ENCODE peak calls at places on chromosomes 4 and X, in eight cellular contexts. A, Z, X, O, R, U, Q and J are unnamed samples. For H3K4me1, the result is how much of the 10 kb centered on the place peaks cover.

GRCh38 chrX:13647709-13648212 is 5.2 kb upstream of the TCEANC start:
- DNase-seq in Z (peak), X (no peak), O (peak), R (peak), U (peak), Q (peak), A (no peak), J (peak)

GRCh38 chr4:137968956-137969709 is 273.0 kb downstream of the SLC7A11 start:
- DNase-seq in U (no peak), A (no peak), Q (peak), Z (no peak), O (no peak), R (peak), X (no peak), J (no peak)

GRCh38 chr4:5685296-5685695 is 23.1 kb downstream of the EVC2 start:
- DNase-seq in Z (no peak), A (no peak), R (no peak), U (no peak), X (no peak), Q (no peak), O (no peak), J (no peak)

GRCh38 chrX:45794323-45794994 is 593.8 kb upstream of the DIPK2B start:
- DNase-seq in Q (no peak), Z (no peak), A (no peak), O (no peak), R (no peak), U (no peak), X (no peak), J (no peak)

GRCh38 chr4:37586194-37586593 is 100.0 kb downstream of the RELL1 start:
- DNase-seq in A (no peak), O (no peak), R (no peak), Q (no peak), U (no peak), X (no peak), Z (no peak), J (no peak)

GRCh38 chrX:136551410-136551809 is 19.4 kb downstream of the VGLL1 start:
- DNase-seq in X (no peak), O (no peak), A (no peak), Z (no peak), R (no peak), Q (no peak), U (no peak), J (no peak)

GRCh38 chr4:89056953-89057398 is at the start of gene FAM13A:
- DNase-seq in A (peak), U (peak), O (peak), Q (peak), X (peak), Z (peak), R (peak), J (peak)

GRCh38 chrX:9729161-9729885 is 36.3 kb downstream of the GPR143 start:
- DNase-seq in X (no peak), A (no peak), Q (no peak), Z (no peak), R (no peak), O (no peak), U (no peak), J (no peak)

GRCh38 chrX:140057001-140057411 is 91.7 kb upstream of the CXorf66 start:
- DNase-seq in X (peak), Z (peak), A (peak), R (peak), U (peak), Q (peak), O (peak), J (peak)

GRCh38 chr4:128483041-128483440 is 195.4 kb upstream of the PGRMC2 start:
- DNase-seq in O (no peak), X (no peak), R (no peak), Z (no peak), U (no peak), A (no peak), Q (no peak), J (no peak)

GRCh38 chrX:68398286-68398685 is 35.0 kb downstream of the OPHN1 start:
- DNase-seq in Z (no peak), X (no peak), Q (no peak), U (no peak), R (no peak), A (no peak), O (no peak), J (no peak)

GRCh38 chr4:153566751-153567150 is 100.6 kb downstream of the TMEM131L start:
- DNase-seq in X (no peak), R (no peak), Z (no peak), U (no peak), O (no peak), Q (no peak), A (no peak), J (no peak)

GRCh38 chr4:156786713-156787112 is 184.9 kb downstream of the PDGFC start:
- DNase-seq in A (no peak), U (no peak), R (no peak), O (no peak), X (no peak), Q (no peak), Z (no peak), J (no peak)

GRCh38 chr4:113141901-113142346 is 92.5 kb downstream of the ANK2 start:
- DNase-seq in A (peak), Z (no peak), X (peak), R (peak), O (no peak), U (peak), Q (peak), J (no peak)

GRCh38 chr4:3744901-3745300 is 21.3 kb upstream of the ADRA2C start:
- DNase-seq in R (no peak), U (no peak), Z (no peak), Q (no peak), X (no peak), A (no peak), O (no peak), J (no peak)

GRCh38 chr4:93771640-93772411 is 56.7 kb upstream of the ATOH1 start:
- DNase-seq in X (no peak), A (peak), U (peak), O (no peak), Z (peak), R (no peak), Q (no peak), J (no peak)

GRCh38 chrX:3345281-3346081 is 971 bp downstream of the MXRA5 start:
- DNase-seq in U (peak), X (peak), A (no peak), Z (no peak), R (peak), O (peak), Q (peak), J (no peak)

GRCh38 chrX:56783450-56783831 is 54.4 kb downstream of the NBDY start:
- DNase-seq in U (no peak), Z (no peak), A (no peak), R (no peak), Q (no peak), X (no peak), O (peak), J (no peak)

GRCh38 chrX:116204947-116205346 is 34.4 kb downstream of the AGTR2 start:
- DNase-seq in O (no peak), R (peak), U (peak), A (peak), Q (peak), X (peak), Z (no peak), J (no peak)

GRCh38 chrX:41002021-41002420 is 83.2 kb upstream of the USP9X start:
- DNase-seq in U (peak), X (peak), Z (no peak), Q (no peak), A (no peak), R (no peak), O (no peak), J (no peak)

GRCh38 chr4:22312113-22312512 is 203.8 kb downstream of the ADGRA3 start:
- DNase-seq in U (no peak), Q (no peak), X (no peak), R (no peak), Z (no peak), A (no peak), O (no peak), J (no peak)

GRCh38 chr4:89486042-89486441 is 178.4 kb upstream of the GPRIN3 start:
- DNase-seq in U (peak), Z (no peak), R (peak), Q (no peak), X (no peak), O (no peak), A (peak), J (no peak)

GRCh38 chr4:183876268-183876934 is 28.7 kb upstream of the STOX2 start:
- DNase-seq in Z (peak), Q (peak), A (peak), O (peak), U (peak), R (peak), X (peak), J (peak)

GRCh38 chrX:57752866-57753265 is 72.8 kb upstream of the NLRP2B start:
- DNase-seq in X (no peak), O (no peak), U (no peak), Q (no peak), Z (no peak), R (no peak), A (no peak), J (no peak)

DNA sequence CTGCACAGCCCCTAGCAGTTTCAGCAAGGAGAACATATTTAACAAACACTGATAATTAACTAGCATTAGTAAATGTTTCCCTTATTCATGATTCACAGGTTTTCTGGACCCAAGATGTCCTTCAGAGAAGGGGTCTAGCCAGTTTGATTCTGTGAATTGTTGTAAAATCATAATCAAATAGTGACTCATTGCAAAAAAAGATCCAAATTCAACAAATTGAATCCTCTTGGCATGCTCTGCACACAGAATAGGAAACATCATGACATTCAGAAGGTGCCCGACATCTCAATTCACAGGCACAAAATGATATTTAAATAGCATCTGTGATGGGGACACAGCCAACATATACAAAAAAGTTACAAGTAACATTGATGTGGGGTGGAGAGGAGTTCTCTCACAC is 100.1 kb downstream of the SH3KBP1 start:
- DNase-seq in X (no peak), O (no peak), Q (no peak), Z (no peak), U (no peak), R (no peak), A (peak), J (no peak)
- H3K4me1 ChIP-seq in X (under half), O (under half), Q (under half), Z (under half), U (under half), R (under half), A (under half), J (under half)

GRCh38 chrX:86171366-86171765 is 23.1 kb downstream of the DACH2 start:
- DNase-seq in X (no peak), A (peak), U (peak), R (no peak), O (no peak), Z (no peak), Q (no peak), J (no peak)
- TF ChIP-seq CTCF in X (no peak), A (peak), U (peak), R (no peak), O (no peak), Z (peak), Q (peak), J (peak)

GRCh38 chr4:77072195-77072753 is 3.5 kb downstream of the CCNI start:
- DNase-seq in Q (no peak), R (no peak), U (peak), Z (no peak), A (peak), O (no peak), X (no peak), J (peak)
- H3K4me1 ChIP-seq in Q (under half), R (under half), U (under half), Z (under half), A (under half), O (under half), X (under half), J (under half)

GRCh38 chr4:173748353-173748752 is 218.3 kb upstream of the HAND2 start:
- DNase-seq in X (no peak), Q (no peak), R (no peak), Z (peak), U (peak), A (no peak), O (no peak), J (no peak)

GRCh38 chr4:173758132-173758531 is 228.1 kb upstream of the HAND2 start:
- DNase-seq in O (no peak), R (no peak), X (no peak), U (no peak), A (no peak), Q (no peak), Z (no peak), J (no peak)

GRCh38 chr4:173753408-173753807 is 223.4 kb upstream of the HAND2 start:
- DNase-seq in A (no peak), U (no peak), R (no peak), Z (peak), X (no peak), O (no peak), Q (no peak), J (no peak)

GRCh38 chr4:173747537-173748257 is 217.7 kb upstream of the HAND2 start:
- DNase-seq in X (no peak), Q (no peak), U (no peak), R (no peak), O (no peak), Z (no peak), A (no peak), J (no peak)

GRCh38 chr4:173752610-173753009 is 222.6 kb upstream of the HAND2 start:
- DNase-seq in A (peak), Q (no peak), X (no peak), U (no peak), Z (peak), R (no peak), O (no peak), J (no peak)
- TF ChIP-seq CTCF in A (peak), Q (peak), X (no peak), U (peak), Z (peak), R (no peak), O (no peak), J (peak)